ENCODE peak calls at places on chromosomes 3 and 15, in four cellular contexts. R is K562, K is A549, M is transverse colon. S is an unnamed sample.

GRCh38 chr3:99543796-99544195 is 94.6 kb upstream of the COL8A1 start:
- DNase-seq in K (no peak), M (no peak), R (no peak), S (no peak)

GRCh38 chr3:194086251-194087075 is 49.5 kb upstream of the HES1 start:
- DNase-seq in M (no peak), K (no peak), R (no peak), S (no peak)

GRCh38 chr3:169430687-169431404 is 232.7 kb downstream of the MECOM start:
- DNase-seq in M (no peak), K (peak), R (no peak), S (no peak)

GRCh38 chr15:98699591-98700424 is 51.5 kb downstream of the IGF1R start:
- DNase-seq in K (no peak), M (no peak), R (no peak), S (no peak)

GRCh38 chr3:101829066-101829830 is 20.1 kb upstream of the NFKBIZ start:
- DNase-seq in K (no peak), M (peak), R (no peak), S (peak)

GRCh38 chr15:28876131-28876844 is 9.5 kb upstream of the APBA2 start:
- DNase-seq in K (no peak), M (no peak), R (no peak), S (no peak)

GRCh38 chr15:39756806-39757522 is 25.7 kb downstream of the FSIP1 start:
- DNase-seq in K (peak), M (no peak), R (peak), S (no peak)

GRCh38 chr15:92017882-92018534 is 164.5 kb downstream of the SLCO3A1 start:
- DNase-seq in K (no peak), R (no peak), M (no peak), S (no peak)

GRCh38 chr3:44396200-44397171 is 57.9 kb downstream of the TCAIM start:
- DNase-seq in M (no peak), K (no peak), R (no peak), S (no peak)

GRCh38 chr3:190883973-190884832 is 21.7 kb upstream of the GMNC start:
- DNase-seq in K (peak), R (peak), M (peak), S (peak)

GRCh38 chr3:186108106-186108940 is 566 bp downstream of the ETV5 start:
- DNase-seq in R (peak), K (peak), M (no peak), S (no peak)

GRCh38 chr3:150293401-150294001 is 114.6 kb upstream of the TSC22D2 start:
- DNase-seq in M (no peak), R (no peak), K (no peak), S (no peak)

GRCh38 chr3:185470323-185470722 is 28.5 kb downstream of the TMEM41A start:
- DNase-seq in K (no peak), R (no peak), M (no peak), S (no peak)

GRCh38 chr3:71650372-71650771 is 66.8 kb upstream of the FOXP1 start:
- DNase-seq in K (no peak), M (no peak), R (no peak), S (no peak)

GRCh38 chr15:68817304-68818087 is 3.2 kb downstream of the ANP32A start:
- DNase-seq in R (peak), K (peak), M (peak), S (peak)

GRCh38 chr3:183375337-183375736 is 53.1 kb downstream of the MCF2L2 start:
- DNase-seq in M (no peak), R (no peak), K (no peak), S (no peak)

GRCh38 chr15:91515188-91515754 is 338.2 kb upstream of the SLCO3A1 start:
- DNase-seq in M (no peak), R (no peak), K (peak), S (no peak)

GRCh38 chr3:53174346-53175250 is 13.6 kb downstream of the PRKCD start:
- DNase-seq in M (peak), K (no peak), R (no peak), S (no peak)

GRCh38 chr3:181549266-181549665 is 162.5 kb upstream of the SOX2 start:
- DNase-seq in K (no peak), M (no peak), R (no peak), S (no peak)

GRCh38 chr3:186930639-186931486 is 537 bp downstream of the ST6GAL1 start:
- DNase-seq in K (peak), M (peak), R (peak), S (peak)

GRCh38 chr3:37971467-37971866 is 19.1 kb upstream of the VILL start:
- DNase-seq in R (no peak), M (no peak), K (no peak), S (no peak)

GRCh38 chr15:80152896-80153876 is at the start of gene FAH:
- DNase-seq in R (no peak), M (peak), K (no peak), S (peak)

GRCh38 chr3:149245738-149246451 is 24.3 kb upstream of the CP start:
- DNase-seq in M (no peak), K (peak), R (no peak), S (no peak)

GRCh38 chr15:70319466-70319865 is 221.7 kb upstream of the TLE3 start:
- DNase-seq in R (no peak), M (no peak), K (no peak), S (no peak)

GRCh38 chr15:30865257-30865656 is 38.5 kb upstream of the FAN1 start:
- DNase-seq in K (no peak), M (no peak), R (no peak), S (no peak)

GRCh38 chr3:13192471-13193213 is 119.4 kb upstream of the IQSEC1 start:
- DNase-seq in M (no peak), K (peak), R (peak), S (no peak)

GRCh38 chr3:197407053-197407452 is 108.6 kb upstream of the DLG1 start:
- DNase-seq in K (no peak), R (no peak), M (no peak), S (no peak)

GRCh38 chr3:128878556-128879124 is 780 bp upstream of the ACAD9 start:
- DNase-seq in M (peak), K (no peak), R (peak), S (peak)

GRCh38 chr15:31300981-31301686 is 25.5 kb upstream of the KLF13 start:
- DNase-seq in R (no peak), K (no peak), M (no peak), S (no peak)

GRCh38 chr15:95712785-95713184 is 617.7 kb upstream of the NR2F2 start:
- DNase-seq in R (no peak), K (no peak), M (no peak), S (no peak)

GRCh38 chr3:110677506-110677905 is 394.1 kb upstream of the NECTIN3 start:
- DNase-seq in K (no peak), M (no peak), R (no peak), S (no peak)

GRCh38 chr3:122691195-122691594 is 10.6 kb downstream of the PARP14 start:
- DNase-seq in M (no peak), R (no peak), K (peak), S (no peak)

GRCh38 chr3:87267953-87268645 is 8.3 kb downstream of the POU1F1 start:
- DNase-seq in K (no peak), R (no peak), M (no peak), S (no peak)

GRCh38 chr3:122563717-122564025 is 429 bp downstream of the PARP9 start:
- DNase-seq in M (no peak), K (no peak), R (no peak), S (no peak)

GRCh38 chr15:57425842-57426241 is 49.5 kb downstream of the CGNL1 start:
- DNase-seq in M (no peak), R (no peak), K (no peak), S (no peak)

GRCh38 chr3:72567474-72567873 is 280.8 kb downstream of the SHQ1 start:
- DNase-seq in K (no peak), R (no peak), M (no peak), S (no peak)

GRCh38 chr3:167151671-167152070 is 228.4 kb downstream of the ZBBX start:
- DNase-seq in R (no peak), M (no peak), K (no peak), S (no peak)

GRCh38 chr3:183555541-183556081 is at the start of gene KLHL6:
- DNase-seq in K (no peak), M (peak), R (no peak), S (no peak)

GRCh38 chr3:171935261-171936123 is 92.3 kb downstream of the TMEM212 start:
- DNase-seq in K (peak), R (peak), M (no peak), S (no peak)

GRCh38 chr15:29331669-29332068 is 62.0 kb upstream of the NSMCE3 start:
- DNase-seq in M (no peak), K (no peak), R (no peak), S (no peak)

GRCh38 chr15:77846360-77846759 is 213.6 kb upstream of the LINGO1 start:
- DNase-seq in M (no peak), R (no peak), K (no peak), S (no peak)
- TF ChIP-seq POLR2A in M (no peak), R (no peak), K (no peak), S (no peak)

DNA sequence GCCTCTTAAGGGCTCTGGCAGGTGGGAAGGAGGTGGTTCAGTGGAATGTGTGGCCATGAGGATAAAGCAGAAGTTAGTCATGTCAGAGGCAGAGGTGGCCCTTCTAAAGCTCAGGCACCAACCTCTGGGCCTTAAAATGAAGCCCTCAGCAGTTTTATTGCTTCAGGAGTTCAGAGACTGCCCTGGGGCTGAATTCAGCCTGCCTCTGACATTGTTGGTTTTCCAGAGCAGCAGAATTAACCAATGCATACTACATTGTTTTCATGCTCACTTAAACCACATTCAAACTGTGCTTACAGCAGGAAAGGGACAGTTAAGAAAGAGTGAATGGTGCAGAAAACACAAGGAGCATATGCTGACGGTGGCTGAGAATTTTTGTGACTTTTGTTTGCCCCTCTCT is 320.2 kb downstream of the CHST2 start:
- DNase-seq in R (no peak), K (no peak), M (no peak), S (no peak)
- TF ChIP-seq EP300 in R (no peak), K (no peak), M (no peak), S (no peak)

GRCh38 chr3:50612973-50613851 is 1.6 kb upstream of the CISH start:
- DNase-seq in K (no peak), M (no peak), R (no peak), S (no peak)

GRCh38 chr3:50610181-50610971 is 1.2 kb downstream of the CISH start:
- DNase-seq in K (no peak), M (peak), R (no peak), S (peak)

GRCh38 chr3:50612234-50612972 is 829 bp upstream of the CISH start:
- DNase-seq in R (peak), K (no peak), M (no peak), S (peak)

GRCh38 chr3:50610992-50611463 is 546 bp downstream of the CISH start:
- DNase-seq in K (no peak), R (no peak), M (no peak), S (no peak)

GRCh38 chr3:50611464-50612233 is at the start of gene CISH:
- DNase-seq in M (peak), R (peak), K (peak), S (peak)
- TF ChIP-seq POLR2A in M (peak), R (peak), K (peak), S (peak)

DNA sequence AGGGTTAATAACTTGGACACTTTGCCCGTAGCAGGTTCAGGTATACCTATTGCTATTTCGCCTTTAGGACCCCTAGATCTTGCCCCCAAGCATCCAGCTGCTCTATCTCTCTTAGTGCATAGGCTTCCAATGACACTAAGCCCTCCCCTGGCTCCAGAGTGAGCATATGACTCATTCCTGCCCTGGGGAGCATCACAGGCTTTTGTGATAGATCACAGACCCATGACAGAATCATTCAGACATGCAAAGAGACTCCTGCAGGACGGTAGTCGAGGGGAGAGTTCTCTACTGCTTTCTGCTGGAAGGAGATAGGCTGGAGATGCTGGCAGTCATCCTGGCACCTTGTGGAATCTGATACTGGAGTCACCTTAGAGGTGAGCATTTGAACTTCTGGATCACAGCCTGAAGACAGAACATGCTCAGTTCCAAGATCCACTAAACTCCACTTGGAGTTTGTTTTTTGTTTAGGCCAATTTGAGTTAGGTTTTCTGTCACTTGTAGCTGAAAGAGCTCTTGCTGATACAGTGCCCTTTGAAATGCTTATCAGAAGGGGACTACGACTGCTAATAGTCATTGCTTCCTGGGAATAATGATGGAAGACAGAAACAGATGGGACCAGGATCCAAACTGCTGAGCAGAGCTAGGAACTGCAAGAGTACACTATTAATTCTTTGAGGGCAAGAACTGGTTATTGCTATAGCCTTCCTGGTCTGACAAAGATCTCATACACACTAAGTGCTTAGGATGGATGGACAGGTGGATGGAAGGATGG is 11.0 kb downstream of the LYSMD2 start:
- DNase-seq in M (peak), R (peak), K (peak), S (peak)
- TF ChIP-seq EP300 in M (peak), R (no peak), K (no peak), S (no peak)

S was measured in ovary.